ENCODE peak calls at places on chromosomes 16 and 17, in eight cellular contexts. I is pancreas, L is Peyer's patch, Z is cardiac muscle cell, U is endodermal cell, O is OCI-LY7, E is aorta, B is ascending aorta. A is an unnamed sample.

GRCh38 chr16:67537270-67537635 is 8.6 kb downstream of the RIPOR1 start:
- DNase-seq in I (no peak), L (no peak), Z (peak; percentile 65), U (peak; percentile 88), O (no peak), E (peak; percentile 93), B (peak; percentile 84), A (no peak)

GRCh38 chr17:59737324-59737723 is 29.9 kb downstream of the VMP1 start:
- DNase-seq in I (no peak), L (no peak), Z (no peak), U (no peak), O (no peak), E (no peak), B (no peak), A (no peak)

GRCh38 chr17:47719411-47720152 is 13.5 kb upstream of the TBX21 start:
- DNase-seq in I (no peak), L (no peak), Z (peak; percentile 43), U (no peak), O (no peak), E (no peak), B (no peak), A (no peak)

GRCh38 chr17:57253307-57254065 is 2.8 kb upstream of the MSI2 start:
- DNase-seq in I (no peak), L (no peak), Z (no peak), U (no peak), O (no peak), E (no peak), B (no peak), A (no peak)

GRCh38 chr17:49631496-49631895 is 46.4 kb downstream of the SPOP start:
- DNase-seq in I (no peak), L (no peak), Z (no peak), U (no peak), O (no peak), E (no peak), B (no peak), A (no peak)

GRCh38 chr17:50790619-50791018 is 23.3 kb upstream of the ANKRD40CL start:
- DNase-seq in I (no peak), L (no peak), Z (no peak), U (no peak), O (no peak), E (no peak), B (no peak), A (no peak)

GRCh38 chr16:10083301-10083700 is 98.9 kb downstream of the GRIN2A start:
- DNase-seq in I (no peak), L (no peak), Z (no peak), U (no peak), O (no peak), E (no peak), B (no peak), A (no peak)

GRCh38 chr16:89174877-89175276 is 3.3 kb downstream of the CDH15 start:
- DNase-seq in I (peak; percentile 74), L (no peak), Z (peak; percentile 42), U (no peak), O (no peak), E (no peak), B (no peak), A (no peak)

GRCh38 chr17:63930951-63931575 is 1.1 kb downstream of the CD79B start:
- DNase-seq in I (peak; percentile 57), L (peak; percentile 66), Z (peak; percentile 18), U (peak; percentile 90), O (peak; percentile 83), E (no peak), B (peak; percentile 79), A (no peak)

GRCh38 chr16:66211651-66212050 is 154.8 kb upstream of the CDH5 start:
- DNase-seq in I (no peak), L (no peak), Z (no peak), U (peak; percentile 29), O (no peak), E (no peak), B (no peak), A (no peak)

GRCh38 chr16:27382187-27382855 is 19.7 kb upstream of the IL21R start:
- DNase-seq in I (no peak), L (no peak), Z (no peak), U (peak; percentile 38), O (peak; percentile 39), E (no peak), B (peak; percentile 33), A (no peak)

GRCh38 chr17:77120866-77121265 is 19.9 kb upstream of the SEC14L1 start:
- DNase-seq in I (no peak), L (no peak), Z (no peak), U (no peak), O (no peak), E (no peak), B (no peak), A (no peak)

GRCh38 chr16:2386990-2387389 is 42.3 kb upstream of the CCNF start:
- DNase-seq in I (no peak), L (no peak), Z (no peak), U (peak; percentile 80), O (no peak), E (no peak), B (no peak), A (no peak)

GRCh38 chr16:67025151-67025550 is 3.8 kb upstream of the CBFB start:
- DNase-seq in I (no peak), L (no peak), Z (no peak), U (no peak), O (no peak), E (no peak), B (peak; percentile 38), A (no peak)

GRCh38 chr17:70288540-70289290 is 119.4 kb downstream of the KCNJ2 start:
- DNase-seq in I (no peak), L (no peak), Z (peak; percentile 22), U (no peak), O (no peak), E (no peak), B (no peak), A (no peak)

GRCh38 chr17:55433029-55433628 is 11.5 kb upstream of the MMD start:
- DNase-seq in I (no peak), L (no peak), Z (no peak), U (no peak), O (no peak), E (no peak), B (no peak), A (no peak)

GRCh38 chr17:3893003-3893719 is at the start of gene CAMKK1:
- DNase-seq in I (peak; percentile 93), L (peak; percentile 95), Z (peak; percentile 87), U (peak; percentile 98), O (peak; percentile 92), E (peak; percentile 96), B (peak; percentile 91), A (peak; percentile 92)

GRCh38 chr16:20870122-20870521 is 30.0 kb downstream of the DCUN1D3 start:
- DNase-seq in I (no peak), L (no peak), Z (no peak), U (no peak), O (no peak), E (no peak), B (no peak), A (no peak)

GRCh38 chr16:20866792-20867191 is 33.4 kb downstream of the DCUN1D3 start:
- DNase-seq in I (no peak), L (no peak), Z (no peak), U (no peak), O (no peak), E (no peak), B (no peak), A (no peak)

GRCh38 chr16:20867585-20867984 is 32.6 kb downstream of the DCUN1D3 start:
- DNase-seq in I (no peak), L (no peak), Z (peak; percentile 57), U (no peak), O (no peak), E (no peak), B (no peak), A (no peak)

GRCh38 chr16:20871258-20871657 is 28.9 kb downstream of the DCUN1D3 start:
- DNase-seq in I (no peak), L (no peak), Z (no peak), U (no peak), O (no peak), E (no peak), B (no peak), A (no peak)

GRCh38 chr16:20868890-20869289 is 31.3 kb downstream of the DCUN1D3 start:
- DNase-seq in I (peak; percentile 92), L (peak; percentile 88), Z (peak; percentile 85), U (peak; percentile 55), O (no peak), E (peak; percentile 95), B (peak; percentile 90), A (no peak)
- H3K27ac ChIP-seq in I (no peak overlapping the region), L (peak overlapping the region; percentile 52), Z (no peak overlapping the region), U (no peak overlapping the region), O (no peak overlapping the region), E (peak overlapping the region; percentile 83), B (peak overlapping the region; percentile 81), A (no peak overlapping the region)

GRCh38 chr17:37831492-37831891 is 86.6 kb upstream of the HNF1B start:
- DNase-seq in I (no peak), L (no peak), Z (no peak), U (peak; percentile 30), O (no peak), E (no peak), B (no peak), A (no peak)
- H3K4me1 ChIP-seq in I (no peaks in the 10 kb centered on the region), L (no peaks in the 10 kb centered on the region), Z (no peaks in the 10 kb centered on the region), U (peaks cover 10% of the 10 kb centered on the region), O (peaks cover 47% of the 10 kb centered on the region), E (no peaks in the 10 kb centered on the region), B (no peaks in the 10 kb centered on the region), A (no peaks in the 10 kb centered on the region)

DNA sequence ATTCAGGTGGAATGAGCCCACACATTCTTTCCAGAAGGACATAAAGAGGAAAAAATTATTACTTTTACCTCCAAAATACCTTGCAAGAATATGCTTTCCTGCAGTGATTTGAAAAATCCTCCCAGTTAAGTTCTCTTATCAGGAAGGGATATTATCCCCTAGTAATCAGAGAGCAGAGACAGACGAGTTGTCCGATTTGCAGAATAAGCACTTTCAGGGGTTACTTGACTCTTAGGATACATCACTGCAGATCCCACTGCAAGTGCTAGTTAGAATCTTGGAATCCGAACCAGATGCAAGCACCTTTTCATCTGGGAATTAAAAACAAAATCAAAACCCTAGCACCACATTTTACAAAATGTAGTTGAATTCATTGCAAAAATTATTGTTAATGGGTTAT is 33.6 kb downstream of the FOXL1 start:
- DNase-seq in I (no peak), L (no peak), Z (no peak), U (no peak), O (no peak), E (no peak), B (no peak), A (no peak)
- H3K27ac ChIP-seq in I (no peak overlapping the region), L (no peak overlapping the region), Z (no peak overlapping the region), U (no peak overlapping the region), O (no peak overlapping the region), E (no peak overlapping the region), B (peak overlapping the region; percentile 92), A (no peak overlapping the region)

GRCh38 chr17:2387086-2388019 is 13.5 kb downstream of the MNT start:
- DNase-seq in I (peak; percentile 82), L (no peak), Z (no peak), U (no peak), O (no peak), E (no peak), B (no peak), A (no peak)

GRCh38 chr17:2390199-2390880 is 10.5 kb downstream of the MNT start:
- DNase-seq in I (peak; percentile 51), L (no peak), Z (no peak), U (no peak), O (no peak), E (no peak), B (no peak), A (no peak)

GRCh38 chr17:2388705-2389099 is 12.2 kb downstream of the MNT start:
- DNase-seq in I (peak; percentile 83), L (no peak), Z (no peak), U (peak; percentile 87), O (no peak), E (no peak), B (no peak), A (peak; percentile 41)

GRCh38 chr17:2386400-2387085 is 14.3 kb downstream of the MNT start:
- DNase-seq in I (peak; percentile 45), L (peak; percentile 84), Z (no peak), U (no peak), O (no peak), E (no peak), B (no peak), A (no peak)

GRCh38 chr17:2388020-2388704 is 12.7 kb downstream of the MNT start:
- DNase-seq in I (peak; percentile 72), L (no peak), Z (no peak), U (no peak), O (no peak), E (no peak), B (no peak), A (no peak)
- H3K4me1 ChIP-seq in I (peaks cover 8% of the 10 kb centered on the region), L (peaks cover 9% of the 10 kb centered on the region), Z (peaks cover 35% of the 10 kb centered on the region), U (peaks cover 9% of the 10 kb centered on the region), O (peaks cover 16% of the 10 kb centered on the region), E (no peaks in the 10 kb centered on the region), B (peaks cover 4% of the 10 kb centered on the region), A (peaks cover 9% of the 10 kb centered on the region)

A was measured in A673.